ENCODE peak calls at places on chromosomes 2 and 18, in six cellular contexts. X is SK-N-SH, L is neural progenitor cell, V is psoas muscle, U is transverse colon, O is pancreas. E is an unnamed sample. For H3K4me1, the result is how much of the 10 kb centered on the place peaks cover.

GRCh38 chr18:22005191-22005824 is 164.1 kb upstream of the GATA6 start:
- DNase-seq in X (no peak), L (no peak), V (no peak), U (no peak), O (no peak), E (no peak)

GRCh38 chr2:156589381-156590079 is 153.4 kb downstream of the GPD2 start:
- DNase-seq in X (peak), L (peak), V (no peak), U (peak), O (peak), E (no peak)

GRCh38 chr2:100278986-100279385 is 43.3 kb downstream of the LONRF2 start:
- DNase-seq in X (no peak), L (no peak), V (no peak), U (no peak), O (no peak), E (no peak)

GRCh38 chr18:58998421-58999203 is 133.9 kb downstream of the ZNF532 start:
- DNase-seq in X (no peak), L (no peak), V (peak), U (peak), O (no peak), E (no peak)

GRCh38 chr18:54251606-54252400 is 17.5 kb upstream of the POLI start:
- DNase-seq in X (no peak), L (peak), V (no peak), U (no peak), O (no peak), E (no peak)

GRCh38 chr2:42057902-42058450 is 10.2 kb downstream of the PKDCC start:
- DNase-seq in X (no peak), L (peak), V (no peak), U (no peak), O (no peak), E (no peak)

GRCh38 chr2:69565431-69565839 is 78.1 kb downstream of the AAK1 start:
- DNase-seq in X (peak), L (peak), V (peak), U (peak), O (no peak), E (no peak)

GRCh38 chr2:201779996-201780673 is 598 bp downstream of the ALS2 start:
- DNase-seq in X (no peak), L (no peak), V (no peak), U (no peak), O (no peak), E (no peak)

GRCh38 chr18:13397504-13398163 is 179.1 kb downstream of the LDLRAD4 start:
- DNase-seq in X (no peak), L (no peak), V (no peak), U (no peak), O (no peak), E (no peak)

GRCh38 chr2:73981081-73981968 is 3.4 kb upstream of the TET3 start:
- DNase-seq in X (peak), L (peak), V (peak), U (peak), O (no peak), E (no peak)

GRCh38 chr2:19753314-19753713 is 148.5 kb downstream of the TTC32 start:
- DNase-seq in X (no peak), L (no peak), V (no peak), U (no peak), O (no peak), E (no peak)

GRCh38 chr18:58241877-58242276 is 197.9 kb downstream of the NEDD4L start:
- DNase-seq in X (no peak), L (no peak), V (peak), U (no peak), O (peak), E (peak)

GRCh38 chr2:74516070-74516633 is 1.9 kb downstream of the TLX2 start:
- DNase-seq in X (peak), L (peak), V (peak), U (peak), O (peak), E (no peak)

GRCh38 chr2:207311316-207312005 is 145.7 kb upstream of the KLF7 start:
- DNase-seq in X (peak), L (no peak), V (peak), U (peak), O (no peak), E (no peak)

GRCh38 chr18:13137939-13138821 is 80.4 kb upstream of the LDLRAD4 start:
- DNase-seq in X (no peak), L (no peak), V (peak), U (peak), O (peak), E (no peak)

GRCh38 chr2:190466819-190467444 is 58.8 kb downstream of the MFSD6 start:
- DNase-seq in X (peak), L (peak), V (no peak), U (no peak), O (no peak), E (no peak)

GRCh38 chr2:188449992-188450391 is 158.3 kb downstream of the GULP1 start:
- DNase-seq in X (no peak), L (no peak), V (no peak), U (no peak), O (no peak), E (no peak)

GRCh38 chr2:200603972-200604371 is 18.2 kb downstream of the AOX1 start:
- DNase-seq in X (no peak), L (no peak), V (no peak), U (no peak), O (no peak), E (peak)

GRCh38 chr18:62894681-62895390 is 179.5 kb downstream of the PHLPP1 start:
- DNase-seq in X (no peak), L (no peak), V (no peak), U (no peak), O (no peak), E (no peak)

GRCh38 chr2:74005786-74006185 is 21.1 kb downstream of the TET3 start:
- DNase-seq in X (no peak), L (no peak), V (no peak), U (no peak), O (no peak), E (no peak)

GRCh38 chr2:97849881-97850540 is 136.6 kb downstream of the ZAP70 start:
- DNase-seq in X (no peak), L (no peak), V (no peak), U (no peak), O (no peak), E (no peak)

GRCh38 chr18:6661692-6662415 is 67.7 kb upstream of the ARHGAP28 start:
- DNase-seq in X (no peak), L (no peak), V (no peak), U (no peak), O (no peak), E (no peak)

GRCh38 chr18:79393181-79393598 is 2.5 kb upstream of the NFATC1 start:
- DNase-seq in X (no peak), L (no peak), V (no peak), U (no peak), O (no peak), E (no peak)

DNA sequence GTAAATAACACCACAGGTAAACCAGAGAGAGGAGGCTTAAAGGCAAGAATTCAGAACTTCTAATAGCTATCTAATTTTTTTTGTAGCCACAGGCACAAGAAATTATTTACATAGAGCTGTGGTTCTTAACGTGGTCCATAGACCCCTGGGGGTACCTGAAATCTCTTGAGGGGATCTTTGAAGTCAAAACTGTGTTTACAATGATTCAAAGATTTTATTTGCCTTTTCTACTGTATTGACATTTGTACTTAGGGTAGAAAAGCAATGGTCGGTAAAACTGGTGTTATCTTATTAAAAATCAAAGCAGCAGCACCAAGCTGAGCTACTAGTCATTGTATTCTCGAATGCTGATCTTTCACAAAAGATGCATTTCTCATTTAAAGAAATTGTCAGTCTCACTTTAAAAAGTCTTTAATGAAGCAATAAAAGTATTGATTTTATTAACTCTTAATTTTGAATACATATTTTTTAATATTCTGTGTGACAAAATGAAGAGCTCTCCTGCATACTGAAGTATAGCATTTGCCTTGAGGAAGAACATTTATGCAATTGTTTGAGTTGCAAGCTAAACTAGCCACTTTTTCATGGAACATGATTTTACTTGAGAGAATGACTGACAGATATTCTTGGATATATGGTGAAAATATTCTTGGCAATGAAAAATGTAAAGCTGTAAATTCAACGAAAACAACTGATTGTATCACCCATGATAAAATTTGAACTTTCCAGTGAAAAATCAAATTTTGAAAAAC is 25.6 kb upstream of the KLHL14 start:
- DNase-seq in X (no peak), L (no peak), V (no peak), U (no peak), O (no peak), E (no peak)
- H3K4me1 ChIP-seq in X (under half), L (under half), V (under half), U (under half), O (under half), E (under half)

GRCh38 chr18:24488824-24489493 is 28.5 kb downstream of the HRH4 start:
- DNase-seq in X (peak), L (peak), V (no peak), U (no peak), O (no peak), E (no peak)
- TF ChIP-seq CTCF in X (peak), L (peak), V (peak), U (peak), O (peak), E (peak)

DNA sequence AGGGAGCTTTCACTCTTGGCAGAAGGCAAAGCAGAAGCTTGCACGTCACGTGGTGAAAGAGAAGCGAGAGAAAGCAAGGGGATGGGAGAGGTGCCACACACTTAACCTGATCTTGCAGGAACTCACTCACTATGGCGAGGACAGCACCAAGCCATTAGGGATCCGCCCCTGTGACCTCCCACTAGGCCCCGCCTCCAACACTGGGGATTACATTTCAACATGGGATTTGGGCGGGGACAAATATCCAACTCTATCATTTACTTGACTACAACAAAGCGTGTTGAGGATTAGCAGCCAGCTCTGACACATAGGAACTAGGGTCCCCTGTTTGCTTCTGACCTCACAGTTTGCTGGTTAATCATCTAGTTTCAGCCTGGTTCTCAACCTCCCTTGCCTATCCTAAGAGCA is 35.8 kb downstream of the LBH start:
- DNase-seq in X (no peak), L (no peak), V (no peak), U (peak), O (no peak), E (no peak)
- H3K4me1 ChIP-seq in X (under half), L (under half), V (under half), U (under half), O (under half), E (under half)

GRCh38 chr2:3535794-3536681 is 16.7 kb upstream of the ADI1 start:
- DNase-seq in X (peak), L (no peak), V (peak), U (peak), O (peak), E (no peak)
- TF ChIP-seq CTCF in X (peak), L (no peak), V (no peak), U (no peak), O (no peak), E (peak)